ENCODE peak calls at places on chromosome 7, in seven cellular contexts. One of them, this sample, is unnamed.
A peak's percentile ranks its signal among the peaks of the same experiment; 100 is the strongest.

GRCh38 chr7:484365-485101 is 35.1 kb downstream of the PDGFA start:
- DNase-seq in neuronal stem cell: no peak
- DNase-seq in mesenchymal stem cell: no peak
- DNase-seq in H9: no peak
- DNase-seq in mesendoderm: peak; percentile 68
- DNase-seq in trophoblast cell: no peak
- DNase-seq in H1: no peak
- DNase-seq in this sample: no peak

GRCh38 chr7:99910976-99911375 is 8.4 kb downstream of the TRIM4 start:
- DNase-seq in neuronal stem cell: no peak
- DNase-seq in mesenchymal stem cell: no peak
- DNase-seq in H9: no peak
- DNase-seq in mesendoderm: no peak
- DNase-seq in trophoblast cell: no peak
- DNase-seq in H1: no peak
- DNase-seq in this sample: no peak

GRCh38 chr7:101210143-101210542 is 7.2 kb downstream of the PLOD3 start:
- DNase-seq in neuronal stem cell: no peak
- DNase-seq in mesenchymal stem cell: no peak
- DNase-seq in H9: no peak
- DNase-seq in mesendoderm: no peak
- DNase-seq in trophoblast cell: no peak
- DNase-seq in H1: no peak
- DNase-seq in this sample: no peak

GRCh38 chr7:154598864-154599263 is 404.1 kb downstream of the PAXIP1 start:
- DNase-seq in neuronal stem cell: no peak
- DNase-seq in mesenchymal stem cell: no peak
- DNase-seq in H9: no peak
- DNase-seq in mesendoderm: no peak
- DNase-seq in trophoblast cell: no peak
- DNase-seq in H1: no peak
- DNase-seq in this sample: no peak

GRCh38 chr7:17532861-17533404 is 234.5 kb downstream of the AHR start:
- DNase-seq in neuronal stem cell: no peak
- DNase-seq in mesenchymal stem cell: peak; percentile 98
- DNase-seq in H9: no peak
- DNase-seq in mesendoderm: no peak
- DNase-seq in trophoblast cell: no peak
- DNase-seq in H1: no peak
- DNase-seq in this sample: peak; percentile 94

GRCh38 chr7:5677538-5678294 is 103.7 kb downstream of the RNF216 start:
- DNase-seq in neuronal stem cell: peak; percentile 54
- DNase-seq in mesenchymal stem cell: peak; percentile 82
- DNase-seq in H9: peak; percentile 78
- DNase-seq in mesendoderm: peak; percentile 82
- DNase-seq in trophoblast cell: peak; percentile 41
- DNase-seq in H1: no peak
- DNase-seq in this sample: peak; percentile 78

GRCh38 chr7:100430450-100431285 is 1.0 kb downstream of the MEPCE start:
- DNase-seq in neuronal stem cell: no peak
- DNase-seq in mesenchymal stem cell: no peak
- DNase-seq in H9: no peak
- DNase-seq in mesendoderm: no peak
- DNase-seq in trophoblast cell: no peak
- DNase-seq in H1: no peak
- DNase-seq in this sample: peak; percentile 27

GRCh38 chr7:25913574-25914224 is 238.3 kb upstream of the NFE2L3 start:
- DNase-seq in neuronal stem cell: no peak
- DNase-seq in mesenchymal stem cell: no peak
- DNase-seq in H9: no peak
- DNase-seq in mesendoderm: no peak
- DNase-seq in trophoblast cell: no peak
- DNase-seq in H1: no peak
- DNase-seq in this sample: no peak

GRCh38 chr7:115678049-115678982 is 352.2 kb downstream of the TFEC start:
- DNase-seq in neuronal stem cell: no peak
- DNase-seq in mesenchymal stem cell: peak; percentile 24
- DNase-seq in H9: no peak
- DNase-seq in mesendoderm: no peak
- DNase-seq in trophoblast cell: no peak
- DNase-seq in H1: no peak
- DNase-seq in this sample: peak; percentile 74

GRCh38 chr7:90520484-90520883 is 51.0 kb downstream of the PTTG1IP2 start:
- DNase-seq in neuronal stem cell: no peak
- DNase-seq in mesenchymal stem cell: peak; percentile 4
- DNase-seq in H9: no peak
- DNase-seq in mesendoderm: peak; percentile 11
- DNase-seq in trophoblast cell: no peak
- DNase-seq in H1: no peak
- DNase-seq in this sample: peak; percentile 3

GRCh38 chr7:39609462-39610149 is 13.8 kb upstream of the RALA start:
- DNase-seq in neuronal stem cell: peak; percentile 17
- DNase-seq in mesenchymal stem cell: no peak
- DNase-seq in H9: peak; percentile 54
- DNase-seq in mesendoderm: peak; percentile 44
- DNase-seq in trophoblast cell: no peak
- DNase-seq in H1: no peak
- DNase-seq in this sample: no peak

GRCh38 chr7:103752995-103753394 is 236.5 kb downstream of the RELN start:
- DNase-seq in neuronal stem cell: no peak
- DNase-seq in mesenchymal stem cell: no peak
- DNase-seq in H9: no peak
- DNase-seq in mesendoderm: no peak
- DNase-seq in trophoblast cell: no peak
- DNase-seq in H1: no peak
- DNase-seq in this sample: peak; percentile 27

GRCh38 chr7:2939193-2939885 is 95.2 kb upstream of the GNA12 start:
- DNase-seq in neuronal stem cell: no peak
- DNase-seq in mesenchymal stem cell: no peak
- DNase-seq in H9: peak; percentile 24
- DNase-seq in mesendoderm: no peak
- DNase-seq in trophoblast cell: no peak
- DNase-seq in H1: no peak
- DNase-seq in this sample: peak; percentile 9

GRCh38 chr7:38451840-38452239 is 178.4 kb upstream of the TARP start:
- DNase-seq in neuronal stem cell: no peak
- DNase-seq in mesenchymal stem cell: peak; percentile 0
- DNase-seq in H9: no peak
- DNase-seq in mesendoderm: peak; percentile 69
- DNase-seq in trophoblast cell: no peak
- DNase-seq in H1: no peak
- DNase-seq in this sample: peak; percentile 62

GRCh38 chr7:131629203-131629871 is 72.9 kb upstream of the PODXL start:
- DNase-seq in neuronal stem cell: no peak
- DNase-seq in mesenchymal stem cell: peak; percentile 55
- DNase-seq in H9: no peak
- DNase-seq in mesendoderm: no peak
- DNase-seq in trophoblast cell: no peak
- DNase-seq in H1: no peak
- DNase-seq in this sample: peak; percentile 66

GRCh38 chr7:106868364-106868763 is 3.3 kb downstream of the PIK3CG start:
- DNase-seq in neuronal stem cell: no peak
- DNase-seq in mesenchymal stem cell: no peak
- DNase-seq in H9: no peak
- DNase-seq in mesendoderm: no peak
- DNase-seq in trophoblast cell: no peak
- DNase-seq in H1: no peak
- DNase-seq in this sample: no peak

GRCh38 chr7:134022512-134022911 is 104.6 kb upstream of the LRGUK start:
- DNase-seq in neuronal stem cell: no peak
- DNase-seq in mesenchymal stem cell: no peak
- DNase-seq in H9: no peak
- DNase-seq in mesendoderm: no peak
- DNase-seq in trophoblast cell: no peak
- DNase-seq in H1: no peak
- DNase-seq in this sample: no peak

GRCh38 chr7:29921404-29922010 is 68.1 kb downstream of the SCRN1 start:
- DNase-seq in neuronal stem cell: peak; percentile 60
- DNase-seq in mesenchymal stem cell: peak; percentile 75
- DNase-seq in H9: peak; percentile 75
- DNase-seq in mesendoderm: peak; percentile 85
- DNase-seq in trophoblast cell: peak; percentile 62
- DNase-seq in H1: peak; percentile 21
- DNase-seq in this sample: peak; percentile 57

GRCh38 chr7:103073989-103074518 is 542 bp downstream of the FBXL13 start:
- DNase-seq in neuronal stem cell: no peak
- DNase-seq in mesenchymal stem cell: no peak
- DNase-seq in H9: no peak
- DNase-seq in mesendoderm: peak; percentile 26
- DNase-seq in trophoblast cell: no peak
- DNase-seq in H1: no peak
- DNase-seq in this sample: no peak

GRCh38 chr7:33185786-33186185 is 56.4 kb downstream of the BBS9 start:
- DNase-seq in neuronal stem cell: peak; percentile 53
- DNase-seq in mesenchymal stem cell: peak; percentile 62
- DNase-seq in H9: no peak
- DNase-seq in mesendoderm: peak; percentile 76
- DNase-seq in trophoblast cell: peak; percentile 5
- DNase-seq in H1: no peak
- DNase-seq in this sample: peak; percentile 68

GRCh38 chr7:77281780-77282478 is 82.3 kb upstream of the FGL2 start:
- DNase-seq in neuronal stem cell: no peak
- DNase-seq in mesenchymal stem cell: peak; percentile 39
- DNase-seq in H9: no peak
- DNase-seq in mesendoderm: peak; percentile 4
- DNase-seq in trophoblast cell: no peak
- DNase-seq in H1: no peak
- DNase-seq in this sample: no peak

GRCh38 chr7:3787717-3788311 is 486.8 kb downstream of the SDK1 start:
- DNase-seq in neuronal stem cell: no peak
- DNase-seq in mesenchymal stem cell: no peak
- DNase-seq in H9: no peak
- DNase-seq in mesendoderm: no peak
- DNase-seq in trophoblast cell: no peak
- DNase-seq in H1: no peak
- DNase-seq in this sample: no peak

GRCh38 chr7:17781491-17782215 is 158.6 kb downstream of the SNX13 start:
- DNase-seq in neuronal stem cell: no peak
- DNase-seq in mesenchymal stem cell: peak; percentile 28
- DNase-seq in H9: no peak
- DNase-seq in mesendoderm: no peak
- DNase-seq in trophoblast cell: no peak
- DNase-seq in H1: no peak
- DNase-seq in this sample: peak; percentile 90

GRCh38 chr7:114860196-114860595 is 61.7 kb upstream of the MDFIC start:
- DNase-seq in neuronal stem cell: no peak
- DNase-seq in mesenchymal stem cell: no peak
- DNase-seq in H9: no peak
- DNase-seq in mesendoderm: no peak
- DNase-seq in trophoblast cell: no peak
- DNase-seq in H1: no peak
- DNase-seq in this sample: no peak

GRCh38 chr7:55570939-55571338 is 1.4 kb downstream of the VOPP1 start:
- DNase-seq in neuronal stem cell: no peak
- DNase-seq in mesenchymal stem cell: peak; percentile 43
- DNase-seq in H9: no peak
- DNase-seq in mesendoderm: peak; percentile 54
- DNase-seq in trophoblast cell: no peak
- DNase-seq in H1: no peak
- DNase-seq in this sample: peak; percentile 84

GRCh38 chr7:112930787-112931186 is 140.6 kb upstream of the TMEM168 start:
- DNase-seq in neuronal stem cell: no peak
- DNase-seq in mesenchymal stem cell: peak; percentile 64
- DNase-seq in H9: no peak
- DNase-seq in mesendoderm: no peak
- DNase-seq in trophoblast cell: no peak
- DNase-seq in H1: no peak
- DNase-seq in this sample: peak; percentile 76

GRCh38 chr7:128708235-128708634 is 30.9 kb upstream of the CALU start:
- DNase-seq in neuronal stem cell: peak; percentile 66
- DNase-seq in mesenchymal stem cell: no peak
- DNase-seq in H9: no peak
- DNase-seq in mesendoderm: peak; percentile 60
- DNase-seq in trophoblast cell: no peak
- DNase-seq in H1: no peak
- DNase-seq in this sample: no peak
- H3K9ac ChIP-seq in neuronal stem cell: no peak overlapping the region
- H3K9ac ChIP-seq in mesenchymal stem cell: no peak overlapping the region
- H3K9ac ChIP-seq in H9: no peak overlapping the region
- H3K9ac ChIP-seq in mesendoderm: no peak overlapping the region
- H3K9ac ChIP-seq in trophoblast cell: no peak overlapping the region
- H3K9ac ChIP-seq in H1: no peak overlapping the region
- H3K9ac ChIP-seq in this sample: no peak overlapping the region

GRCh38 chr7:70787275-70787674 is 344.7 kb upstream of the GALNT17 start:
- DNase-seq in neuronal stem cell: no peak
- DNase-seq in mesenchymal stem cell: no peak
- DNase-seq in H9: no peak
- DNase-seq in mesendoderm: no peak
- DNase-seq in trophoblast cell: peak; percentile 0
- DNase-seq in H1: no peak
- DNase-seq in this sample: no peak

GRCh38 chr7:70788276-70788675 is 343.7 kb upstream of the GALNT17 start:
- DNase-seq in neuronal stem cell: no peak
- DNase-seq in mesenchymal stem cell: no peak
- DNase-seq in H9: no peak
- DNase-seq in mesendoderm: no peak
- DNase-seq in trophoblast cell: peak; percentile 66
- DNase-seq in H1: no peak
- DNase-seq in this sample: no peak

GRCh38 chr7:70787772-70788171 is 344.2 kb upstream of the GALNT17 start:
- DNase-seq in neuronal stem cell: no peak
- DNase-seq in mesenchymal stem cell: no peak
- DNase-seq in H9: no peak
- DNase-seq in mesendoderm: no peak
- DNase-seq in trophoblast cell: peak; percentile 2
- DNase-seq in H1: no peak
- DNase-seq in this sample: no peak

GRCh38 chr7:70785427-70785826 is 346.5 kb upstream of the GALNT17 start:
- DNase-seq in neuronal stem cell: no peak
- DNase-seq in mesenchymal stem cell: no peak
- DNase-seq in H9: no peak
- DNase-seq in mesendoderm: no peak
- DNase-seq in trophoblast cell: no peak
- DNase-seq in H1: no peak
- DNase-seq in this sample: no peak

GRCh38 chr7:70786076-70786475 is 345.9 kb upstream of the GALNT17 start:
- DNase-seq in neuronal stem cell: no peak
- DNase-seq in mesenchymal stem cell: no peak
- DNase-seq in H9: no peak
- DNase-seq in mesendoderm: no peak
- DNase-seq in trophoblast cell: no peak
- DNase-seq in H1: no peak
- DNase-seq in this sample: no peak
- H3K4me2 ChIP-seq in neuronal stem cell: no peak overlapping the region
- H3K4me2 ChIP-seq in mesenchymal stem cell: no peak overlapping the region
- H3K4me2 ChIP-seq in H9: no peak overlapping the region
- H3K4me2 ChIP-seq in mesendoderm: no peak overlapping the region
- H3K4me2 ChIP-seq in trophoblast cell: no peak overlapping the region
- H3K4me2 ChIP-seq in H1: no peak overlapping the region
- H3K4me2 ChIP-seq in this sample: no peak overlapping the region

GRCh38 chr7:104790440-104790839 is 223.6 kb upstream of the KMT2E start:
- DNase-seq in neuronal stem cell: no peak
- DNase-seq in mesenchymal stem cell: no peak
- DNase-seq in H9: no peak
- DNase-seq in mesendoderm: no peak
- DNase-seq in trophoblast cell: no peak
- DNase-seq in H1: no peak
- DNase-seq in this sample: no peak
- H4K8ac ChIP-seq in neuronal stem cell: no peak overlapping the region
- H4K8ac ChIP-seq in mesenchymal stem cell: no peak overlapping the region
- H4K8ac ChIP-seq in H9: no peak overlapping the region
- H4K8ac ChIP-seq in mesendoderm: no peak overlapping the region
- H4K8ac ChIP-seq in trophoblast cell: no peak overlapping the region
- H4K8ac ChIP-seq in H1: no peak overlapping the region
- H4K8ac ChIP-seq in this sample: no peak overlapping the region

GRCh38 chr7:148697256-148697841 is 1.4 kb upstream of the CUL1 start:
- DNase-seq in neuronal stem cell: no peak
- DNase-seq in mesenchymal stem cell: peak; percentile 50
- DNase-seq in H9: no peak
- DNase-seq in mesendoderm: no peak
- DNase-seq in trophoblast cell: no peak
- DNase-seq in H1: no peak
- DNase-seq in this sample: peak; percentile 63
- H3K9ac ChIP-seq in neuronal stem cell: no peak overlapping the region
- H3K9ac ChIP-seq in mesenchymal stem cell: peak overlapping the region; percentile 96
- H3K9ac ChIP-seq in H9: no peak overlapping the region
- H3K9ac ChIP-seq in mesendoderm: peak overlapping the region; percentile 90
- H3K9ac ChIP-seq in trophoblast cell: no peak overlapping the region
- H3K9ac ChIP-seq in H1: peak overlapping the region; percentile 77
- H3K9ac ChIP-seq in this sample: peak overlapping the region; percentile 91